ENCODE peak calls at places on chromosomes 5 and 9, in seven cellular contexts. A, T, O, M, R, K and W are unnamed samples.

GRCh38 chr5:111681791-111682190 is 75.2 kb downstream of the NREP start:
- DNase-seq in A (no peak), T (no peak), O (no peak), M (no peak), R (no peak), K (no peak), W (no peak)

GRCh38 chr5:58891072-58891970 is 308.4 kb downstream of the RAB3C start:
- DNase-seq in A (peak), T (peak), O (peak), M (peak), R (peak), K (peak), W (peak)

GRCh38 chr5:148060309-148060708 is 3.5 kb upstream of the SPINK5 start:
- DNase-seq in A (no peak), T (no peak), O (no peak), M (no peak), R (peak), K (no peak), W (no peak)

GRCh38 chr5:78271766-78272165 is 22.7 kb downstream of the AP3B1 start:
- DNase-seq in A (no peak), T (no peak), O (no peak), M (no peak), R (no peak), K (no peak), W (no peak)

GRCh38 chr9:69325409-69326212 is 596 bp downstream of the ENTREP1 start:
- DNase-seq in A (no peak), T (peak), O (peak), M (peak), R (no peak), K (peak), W (no peak)

GRCh38 chr9:109821711-109822110 is 41.7 kb downstream of the PALM2AKAP2 start:
- DNase-seq in A (no peak), T (no peak), O (no peak), M (no peak), R (peak), K (peak), W (no peak)

GRCh38 chr5:42993516-42994284 is 46.4 kb downstream of the ANXA2R start:
- DNase-seq in A (peak), T (no peak), O (no peak), M (peak), R (no peak), K (peak), W (no peak)

GRCh38 chr9:14692918-14693861 is at the start of gene ZDHHC21:
- DNase-seq in A (peak), T (peak), O (peak), M (peak), R (peak), K (peak), W (no peak)

GRCh38 chr5:42965934-42966333 is 74.2 kb downstream of the ANXA2R start:
- DNase-seq in A (no peak), T (no peak), O (no peak), M (no peak), R (no peak), K (no peak), W (no peak)

GRCh38 chr5:128681764-128682664 is 144.0 kb upstream of the FBN2 start:
- DNase-seq in A (no peak), T (no peak), O (no peak), M (no peak), R (no peak), K (no peak), W (no peak)

GRCh38 chr5:97728920-97729319 is 545.9 kb upstream of the RIOK2 start:
- DNase-seq in A (no peak), T (no peak), O (no peak), M (no peak), R (no peak), K (no peak), W (no peak)

GRCh38 chr5:176779537-176779936 is 30.8 kb upstream of the UNC5A start:
- DNase-seq in A (no peak), T (no peak), O (peak), M (no peak), R (no peak), K (no peak), W (no peak)